ENCODE peak calls at places on chromosome 22, in ten cellular contexts. L is suprapubic skin, P is spleen, V is GM23338, N is stomach, G is transverse colon, D is endothelial cell of umbilical vein, T is prostate gland, B is esophagus muscularis mucosa, O is breast epithelium. W is an unnamed sample.

GRCh38 chr22:48929276-48929790 is 898.3 kb downstream of the BRD1 start:
- DNase-seq in G (no peak), B (peak), P (no peak), D (no peak), O (no peak), T (no peak), L (no peak), N (no peak), V (no peak), W (peak)

GRCh38 chr22:50481045-50481439 is 301 bp upstream of the ADM2 start:
- DNase-seq in P (no peak), B (no peak), N (no peak), L (no peak), V (peak), G (no peak), T (no peak), O (no peak), D (no peak), W (no peak)

GRCh38 chr22:25447067-25447688 is 117.3 kb upstream of the GRK3 start:
- DNase-seq in V (peak), O (no peak), B (no peak), L (no peak), D (no peak), T (no peak), P (no peak), G (no peak), N (no peak), W (no peak)

GRCh38 chr22:49372530-49373288 is 455.0 kb downstream of the BRD1 start:
- DNase-seq in V (no peak), N (peak), T (peak), O (peak), P (peak), G (no peak), D (no peak), L (peak), B (no peak), W (no peak)

GRCh38 chr22:17957683-17958082 is 66.7 kb downstream of the MICAL3 start:
- DNase-seq in N (no peak), O (no peak), G (no peak), B (no peak), P (no peak), D (no peak), L (no peak), T (no peak), V (no peak), W (peak)

GRCh38 chr22:36015806-36016519 is 12.7 kb downstream of the RBFOX2 start:
- DNase-seq in T (no peak), D (no peak), V (no peak), B (no peak), O (no peak), G (no peak), P (no peak), L (no peak), N (no peak), W (no peak)

GRCh38 chr22:39716534-39716933 is 146.0 kb downstream of the CACNA1I start:
- DNase-seq in P (peak), L (no peak), D (no peak), G (no peak), B (no peak), V (no peak), N (no peak), O (no peak), T (no peak), W (no peak)

GRCh38 chr22:50153756-50154140 is 16.8 kb upstream of the PANX2 start:
- DNase-seq in L (peak), B (no peak), P (no peak), D (no peak), N (no peak), V (no peak), G (no peak), T (no peak), O (no peak), W (no peak)

GRCh38 chr22:50025993-50026392 is 13.4 kb upstream of the IL17REL start:
- DNase-seq in T (no peak), D (no peak), O (no peak), V (no peak), G (no peak), B (no peak), N (no peak), P (peak), L (no peak), W (no peak)

GRCh38 chr22:31122532-31123291 is at the start of gene INPP5J:
- DNase-seq in G (peak), V (peak), O (no peak), L (no peak), T (peak), B (no peak), N (peak), D (no peak), P (peak), W (peak)

GRCh38 chr22:49936973-49937757 is 18.7 kb downstream of the CRELD2 start:
- DNase-seq in O (no peak), L (no peak), V (no peak), G (no peak), N (peak), P (no peak), T (no peak), B (no peak), D (peak), W (no peak)

GRCh38 chr22:20494978-20495860 is at the start of gene KLHL22:
- DNase-seq in P (no peak), D (peak), L (peak), T (no peak), B (no peak), G (peak), V (peak), N (peak), O (no peak), W (peak)

GRCh38 chr22:22431271-22432220 is 77.0 kb downstream of the ZNF280B start:
- DNase-seq in D (peak), B (no peak), L (no peak), P (peak), O (no peak), T (peak), G (peak), N (peak), V (peak), W (peak)

GRCh38 chr22:47620391-47620790 is 857.9 kb downstream of the TBC1D22A start:
- DNase-seq in B (peak), T (no peak), P (peak), D (no peak), V (no peak), O (no peak), L (no peak), N (peak), G (no peak), W (peak)

GRCh38 chr22:29716814-29717213 is 3.0 kb upstream of the CABP7 start:
- DNase-seq in O (no peak), P (no peak), N (peak), G (peak), D (peak), T (peak), B (no peak), V (peak), L (no peak), W (no peak)

GRCh38 chr22:31490496-31490925 is 869 bp upstream of the EIF4ENIF1 start:
- DNase-seq in T (peak), L (no peak), O (no peak), N (peak), B (peak), D (peak), V (peak), P (peak), G (peak), W (peak)

GRCh38 chr22:29798801-29799200 is 31.6 kb downstream of the UQCR10 start:
- DNase-seq in B (no peak), L (no peak), V (no peak), P (no peak), O (no peak), G (no peak), N (peak), D (no peak), T (peak), W (no peak)

GRCh38 chr22:49657974-49658550 is 169.6 kb downstream of the BRD1 start:
- DNase-seq in G (no peak), P (no peak), N (no peak), T (no peak), V (no peak), B (no peak), O (no peak), D (no peak), L (peak), W (peak)

GRCh38 chr22:49853981-49854791 is 542 bp downstream of the ZBED4 start:
- DNase-seq in N (no peak), B (no peak), P (peak), O (peak), G (peak), L (no peak), D (peak), T (peak), V (peak), W (no peak)

GRCh38 chr22:35950262-35950661 is 78.4 kb downstream of the RBFOX2 start:
- DNase-seq in P (no peak), O (no peak), D (no peak), L (no peak), B (no peak), G (no peak), N (no peak), V (peak), T (peak), W (no peak)

GRCh38 chr22:29773233-29773632 is 6.1 kb downstream of the UQCR10 start:
- DNase-seq in T (no peak), L (no peak), V (no peak), P (no peak), N (no peak), D (no peak), B (no peak), G (no peak), O (no peak), W (no peak)

GRCh38 chr22:45671051-45671782 is 417 bp upstream of the ATXN10 start:
- DNase-seq in P (peak), G (peak), O (no peak), T (no peak), N (no peak), V (peak), D (peak), L (peak), B (no peak), W (peak)
- H3K27ac ChIP-seq in P (peak), G (peak), O (peak), T (peak), N (peak), V (no peak), D (no peak), L (peak), B (peak), W (peak)

DNA sequence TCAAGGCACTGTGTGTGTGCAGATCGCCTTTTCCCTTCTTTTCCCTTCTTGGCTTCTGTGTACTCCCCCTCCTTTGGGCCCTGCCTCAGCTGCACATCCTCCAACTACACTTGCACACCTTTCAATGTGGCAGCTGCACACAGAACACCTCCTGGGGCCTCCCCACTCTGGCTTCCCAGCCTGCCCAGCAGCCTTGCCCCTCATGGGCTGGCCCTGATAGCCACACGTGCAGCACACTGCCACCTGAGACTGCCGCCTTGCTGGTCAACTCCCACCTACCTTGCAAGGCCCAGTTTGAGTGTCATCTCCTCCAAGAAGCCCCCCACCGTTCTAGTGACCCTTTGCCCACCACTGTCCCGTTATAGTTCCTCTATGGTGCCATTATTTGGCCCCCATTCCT is 77.3 kb upstream of the ARFGAP3 start:
- DNase-seq in N (no peak), B (no peak), G (no peak), L (peak), D (no peak), T (no peak), O (no peak), V (no peak), P (peak), W (no peak)
- TF ChIP-seq POLR2AphosphoS5 in N (no peak), B (no peak), G (no peak), L (no peak), D (no peak), T (no peak), O (no peak), V (no peak), P (peak), W (no peak)

DNA sequence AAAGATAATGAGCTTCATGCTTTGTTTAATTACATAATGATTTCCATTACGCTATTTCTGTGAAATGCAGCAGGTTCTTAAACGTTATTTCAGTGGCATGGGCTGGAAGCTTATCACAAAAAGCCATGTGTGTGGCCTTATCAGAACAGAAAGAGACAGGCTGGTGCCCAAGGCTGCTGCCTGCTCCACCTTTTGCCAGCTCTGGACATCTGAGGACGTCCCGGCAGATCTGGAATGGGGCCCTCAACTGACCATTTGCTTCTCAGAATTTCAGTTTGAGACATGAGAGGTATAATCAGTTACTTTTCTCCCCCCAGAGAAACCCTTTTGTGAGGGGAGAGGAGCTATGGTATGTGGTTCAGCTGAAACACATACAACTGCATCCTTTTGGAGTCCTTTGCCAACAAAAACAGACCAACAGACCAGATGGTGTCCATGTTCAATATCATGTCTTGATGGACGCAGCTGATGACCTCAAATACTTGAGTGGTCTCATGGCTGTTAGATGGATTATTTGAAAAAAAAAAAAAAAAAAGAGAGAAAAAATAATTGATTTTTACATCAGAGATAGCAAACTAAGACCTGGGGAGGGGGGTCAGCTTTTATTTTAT is 8.6 kb downstream of the CDPF1 start:
- DNase-seq in D (no peak), B (no peak), V (no peak), O (no peak), G (no peak), N (no peak), T (no peak), P (no peak), L (no peak), W (no peak)
- H3K27ac ChIP-seq in D (no peak), B (no peak), V (no peak), O (no peak), G (no peak), N (no peak), T (no peak), P (peak), L (no peak), W (no peak)

DNA sequence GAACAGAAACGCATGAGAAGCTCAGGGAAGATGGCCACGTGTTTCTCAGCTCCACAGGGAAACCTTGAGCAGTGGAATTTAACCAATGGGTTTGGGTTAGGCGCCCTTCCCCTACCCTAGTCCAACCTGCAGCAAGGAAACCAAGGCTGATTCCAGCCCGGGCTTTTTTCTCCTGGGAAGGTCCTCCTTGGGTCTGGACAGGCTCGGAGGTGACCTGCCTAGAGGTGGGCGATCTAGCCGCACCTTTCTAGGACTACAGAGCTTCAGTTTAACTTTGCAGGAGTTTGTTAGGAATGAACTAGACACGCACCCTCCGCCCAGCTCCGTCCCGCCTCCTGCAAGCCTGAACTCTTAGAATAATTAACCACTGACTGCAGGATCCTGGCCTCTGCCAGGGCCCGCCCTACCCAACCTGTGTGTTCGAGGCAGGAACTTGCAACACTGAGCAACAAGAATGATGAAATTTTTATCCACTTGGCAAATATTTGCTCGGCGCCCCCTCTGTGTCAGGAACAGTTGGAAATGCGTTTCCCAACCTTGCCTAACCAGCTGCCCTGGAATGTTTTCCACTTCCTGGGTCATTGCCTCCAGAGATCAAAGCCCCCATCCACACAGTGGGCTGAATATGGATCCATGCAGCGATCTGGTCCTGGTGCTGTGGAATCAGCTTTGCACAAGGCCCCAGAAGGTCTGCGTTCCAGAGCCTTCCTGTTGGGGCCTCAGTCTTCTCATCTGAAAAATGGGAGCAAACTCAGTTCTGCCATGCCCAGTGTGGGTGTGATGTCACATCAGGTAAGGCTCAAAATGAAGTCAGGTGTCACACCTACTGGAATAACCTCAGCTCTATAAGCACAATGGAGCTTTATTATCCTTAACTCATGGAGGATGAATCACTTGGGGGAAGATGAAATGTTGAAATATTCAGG is 13.3 kb downstream of the MPST start:
- DNase-seq in N (peak), P (no peak), T (peak), V (peak), O (no peak), D (no peak), B (no peak), L (no peak), G (peak), W (no peak)
- TF ChIP-seq POLR2AphosphoS5 in N (no peak), P (no peak), T (peak), V (no peak), O (peak), D (no peak), B (peak), L (peak), G (peak), W (no peak)

GRCh38 chr22:40966683-40967082 is 15.5 kb downstream of the RBX1 start:
- DNase-seq in P (no peak), G (no peak), N (no peak), B (no peak), V (no peak), L (no peak), O (no peak), D (no peak), T (no peak), W (peak)

GRCh38 chr22:40960137-40960536 is 9.0 kb downstream of the RBX1 start:
- DNase-seq in D (no peak), G (no peak), T (no peak), N (no peak), B (no peak), P (no peak), L (no peak), O (no peak), V (no peak), W (no peak)

GRCh38 chr22:40967120-40967760 is 16.1 kb downstream of the RBX1 start:
- DNase-seq in V (peak), T (no peak), N (no peak), P (no peak), G (no peak), O (no peak), D (peak), B (no peak), L (no peak), W (peak)

GRCh38 chr22:40965936-40966557 is 14.9 kb downstream of the RBX1 start:
- DNase-seq in G (no peak), T (peak), V (no peak), D (no peak), N (no peak), P (no peak), B (no peak), O (no peak), L (no peak), W (peak)
- H3K27ac ChIP-seq in G (no peak), T (no peak), V (no peak), D (no peak), N (no peak), P (peak), B (no peak), O (no peak), L (no peak), W (no peak)

GRCh38 chr22:27597703-27598444 is 203.7 kb downstream of the MN1 start:
- DNase-seq in L (no peak), T (no peak), V (no peak), O (no peak), B (no peak), P (peak), G (no peak), D (no peak), N (no peak), W (no peak)

GRCh38 chr22:27596133-27596905 is 205.2 kb downstream of the MN1 start:
- DNase-seq in B (no peak), T (no peak), P (no peak), D (no peak), O (no peak), L (no peak), G (no peak), N (no peak), V (no peak), W (no peak)

GRCh38 chr22:27593378-27593777 is 208.2 kb downstream of the MN1 start:
- DNase-seq in G (no peak), P (no peak), N (no peak), V (no peak), D (no peak), B (no peak), O (no peak), T (no peak), L (no peak), W (no peak)

GRCh38 chr22:27594020-27594419 is 207.5 kb downstream of the MN1 start:
- DNase-seq in L (no peak), B (no peak), V (no peak), P (peak), O (no peak), T (no peak), G (no peak), D (no peak), N (no peak), W (no peak)

GRCh38 chr22:27594474-27595134 is 207.0 kb downstream of the MN1 start:
- DNase-seq in O (no peak), B (no peak), T (no peak), V (no peak), P (peak), G (no peak), D (peak), N (no peak), L (no peak), W (no peak)
- TF ChIP-seq POLR2AphosphoS5 in O (no peak), B (no peak), T (no peak), V (no peak), P (no peak), G (no peak), D (no peak), N (no peak), L (no peak), W (no peak)